ENCODE peak calls at places on chromosomes 3 and 15, in six cellular contexts. G is stimulated activated naive CD8-positive, alpha-beta T cell treated with anti-CD3 and anti-CD28 coated beads, Interleukin-15, amount 100 ng/mL, for 72 hours; P is naive thymus-derived CD8-positive, alpha-beta T cell; X is activated CD4-positive, CD25-positive, alpha-beta regulatory T cell treated with anti-CD3 and anti-CD28 coated beads, Interleukin-2, amount 50 U/mL, for 24 hours; H is activated T-cell treated with anti-CD3 and anti-CD28 coated beads, Interleukin-2, amount 50 U/mL, for 4 hours; Q is sciatic nerve. Y is an unnamed sample.

GRCh38 chr3:173553635-173554280 is 156.2 kb downstream of the NLGN1 start:
- ATAC-seq in Q (peak), H (no peak), G (no peak), X (no peak), P (no peak), Y (peak)

GRCh38 chr3:174398761-174399160 is 460.4 kb upstream of the NAALADL2 start:
- ATAC-seq in Q (no peak), H (no peak), P (no peak), X (no peak), G (no peak), Y (no peak)

GRCh38 chr3:61725851-61726333 is 164.5 kb downstream of the PTPRG start:
- ATAC-seq in G (no peak), Q (no peak), H (no peak), P (no peak), X (no peak), Y (no peak)

GRCh38 chr15:81071130-81071529 is 62.9 kb upstream of the CFAP161 start:
- ATAC-seq in Q (peak), P (no peak), X (no peak), H (no peak), G (no peak), Y (peak)

GRCh38 chr3:142251951-142252350 is 26.6 kb upstream of the GK5 start:
- ATAC-seq in H (no peak), G (no peak), X (no peak), P (no peak), Q (no peak), Y (no peak)

GRCh38 chr3:4957978-4958377 is 21.3 kb upstream of the BHLHE40 start:
- ATAC-seq in H (no peak), P (no peak), Q (no peak), X (no peak), G (no peak), Y (no peak)

GRCh38 chr3:197374951-197375560 is 76.6 kb upstream of the DLG1 start:
- ATAC-seq in X (no peak), Q (no peak), G (no peak), P (no peak), H (no peak), Y (no peak)

GRCh38 chr15:41941644-41942415 is 30.5 kb downstream of the EHD4 start:
- ATAC-seq in X (no peak), G (no peak), Q (no peak), P (no peak), H (no peak), Y (no peak)

GRCh38 chr3:23533596-23534386 is 272.0 kb upstream of the UBE2E1 start:
- ATAC-seq in G (no peak), P (no peak), H (no peak), Q (no peak), X (no peak), Y (peak)

GRCh38 chr3:67018105-67018788 is 20.1 kb downstream of the KBTBD8 start:
- ATAC-seq in X (no peak), Q (peak), P (peak), H (no peak), G (peak), Y (no peak)

GRCh38 chr15:64703632-64703959 is 71.8 kb downstream of the RBPMS2 start:
- ATAC-seq in G (peak), Q (peak), P (peak), X (no peak), H (no peak), Y (no peak)

GRCh38 chr3:25536668-25537331 is 108.7 kb downstream of the RARB start:
- ATAC-seq in Q (peak), H (no peak), P (no peak), G (no peak), X (no peak), Y (peak)

GRCh38 chr15:90664650-90665287 is 52.4 kb upstream of the BLM start:
- ATAC-seq in H (no peak), X (no peak), Q (peak), P (no peak), G (peak), Y (peak)

GRCh38 chr3:58824285-58824684 is 157.7 kb upstream of the FAM3D start:
- ATAC-seq in P (no peak), X (no peak), Q (no peak), H (no peak), G (no peak), Y (no peak)

GRCh38 chr3:150737874-150738679 is 24.9 kb downstream of the SIAH2 start:
- ATAC-seq in H (peak), G (peak), P (no peak), X (peak), Q (peak), Y (peak)

GRCh38 chr15:77838595-77838994 is 205.9 kb upstream of the LINGO1 start:
- ATAC-seq in P (no peak), X (no peak), H (no peak), G (no peak), Q (no peak), Y (no peak)

GRCh38 chr3:71392277-71392676 is 191.3 kb downstream of the FOXP1 start:
- ATAC-seq in P (peak), G (peak), H (peak), X (peak), Q (no peak), Y (no peak)

GRCh38 chr3:111595239-111595638 is at the start of gene ZBED2:
- ATAC-seq in Q (no peak), P (no peak), H (peak), X (peak), G (peak), Y (no peak)

GRCh38 chr15:99014803-99015676 is 7.4 kb upstream of the PGPEP1L start:
- ATAC-seq in X (peak), P (peak), H (peak), Q (peak), G (peak), Y (peak)

GRCh38 chr15:71591057-71591456 is 219.3 kb upstream of the NR2E3 start:
- ATAC-seq in G (no peak), P (no peak), H (no peak), Q (no peak), X (no peak), Y (no peak)

GRCh38 chr15:92130906-92131305 is 262.8 kb upstream of the ST8SIA2 start:
- ATAC-seq in H (no peak), X (no peak), Q (no peak), P (no peak), G (no peak), Y (no peak)

GRCh38 chr3:43505351-43505750 is 116.5 kb downstream of the ANO10 start:
- ATAC-seq in P (peak), H (peak), G (peak), X (peak), Q (no peak), Y (no peak)

GRCh38 chr3:64163019-64163754 is 62.1 kb downstream of the PRICKLE2 start:
- ATAC-seq in Q (no peak), X (no peak), P (no peak), H (no peak), G (no peak), Y (no peak)

GRCh38 chr15:52378746-52379394 is 83.3 kb upstream of the MYO5C start:
- ATAC-seq in Q (no peak), H (peak), P (no peak), X (peak), G (peak), Y (no peak)

GRCh38 chr3:196695849-196696226 is 16.2 kb downstream of the CEP19 start:
- ATAC-seq in P (no peak), G (peak), X (no peak), Q (no peak), H (peak), Y (no peak)

Y was measured in gastroesophageal sphincter.